ENCODE peak calls at places on chromosomes 3 and 15, in four cellular contexts. H, O, P and I are unnamed samples.

GRCh38 chr15:79635897-79636596 is 203.9 kb downstream of the MINAR1 start:
- DNase-seq in H (no peak), O (no peak), P (no peak), I (no peak)

GRCh38 chr3:120364101-120364500 is 14.9 kb upstream of the LRRC58 start:
- DNase-seq in P (no peak), O (no peak), H (no peak), I (no peak)

GRCh38 chr3:121490161-121490560 is 55.6 kb downstream of the POLQ start:
- DNase-seq in O (no peak), H (no peak), P (no peak), I (no peak)

GRCh38 chr15:95875141-95875643 is 455.3 kb upstream of the NR2F2 start:
- DNase-seq in P (no peak), H (peak), O (no peak), I (no peak)

GRCh38 chr3:133209871-133210550 is 171.8 kb downstream of the TMEM108 start:
- DNase-seq in P (no peak), H (peak), O (no peak), I (no peak)

GRCh38 chr15:75230016-75230343 is 28.2 kb upstream of the GOLGA6C start:
- DNase-seq in O (no peak), P (no peak), H (no peak), I (no peak)

GRCh38 chr15:98740295-98740694 is 92.0 kb downstream of the IGF1R start:
- DNase-seq in P (no peak), O (no peak), H (no peak), I (no peak)

GRCh38 chr3:98513136-98513535 is 9.6 kb downstream of the CLDND1 start:
- DNase-seq in H (peak), P (no peak), O (no peak), I (no peak)

DNA sequence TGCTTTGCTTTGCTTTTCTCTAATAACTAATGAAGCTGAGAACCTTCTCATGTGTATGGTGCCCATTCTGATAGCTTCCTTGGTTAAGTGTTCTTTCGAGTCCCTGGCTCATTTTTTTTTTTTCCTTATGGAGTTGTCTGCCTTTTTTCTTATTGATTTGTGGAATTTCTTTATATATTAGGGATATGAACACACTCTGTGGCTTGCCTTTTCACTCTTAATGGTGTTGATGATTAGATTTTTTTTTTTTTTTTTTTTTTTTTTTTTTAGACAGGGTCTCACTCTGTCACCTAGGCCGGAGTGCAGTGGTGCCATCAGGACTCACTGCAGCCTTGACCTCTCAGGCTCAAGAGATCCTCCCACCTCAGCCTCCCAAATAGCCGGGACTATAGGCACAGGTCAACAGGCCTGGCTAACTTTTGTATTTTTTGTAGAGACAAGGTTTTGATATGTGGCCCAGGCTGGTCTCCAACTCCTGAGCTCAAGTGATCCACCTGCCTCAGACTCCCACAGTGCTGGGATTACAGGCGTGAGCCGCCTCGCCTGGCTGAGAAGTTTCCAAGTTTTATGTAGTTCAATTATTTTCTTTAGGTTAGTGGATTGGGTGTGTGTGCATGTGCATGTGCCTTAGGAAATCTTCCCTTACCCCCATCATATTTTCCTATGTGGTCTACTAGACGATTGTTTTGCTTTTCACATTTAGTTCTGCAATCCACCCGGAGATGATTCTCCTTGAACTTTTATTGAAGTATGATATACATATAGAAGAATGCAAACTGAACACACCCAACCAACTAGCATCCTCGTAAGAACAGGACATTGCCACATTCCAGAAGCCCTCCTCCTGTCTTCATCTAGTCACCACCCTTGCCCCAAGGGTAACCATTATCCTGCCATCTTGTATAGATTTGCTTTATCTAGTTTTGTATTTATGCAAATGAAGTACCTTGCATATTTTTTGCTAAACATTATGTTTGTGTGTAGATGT is 1.7 kb upstream of the SNRPA1 start:
- DNase-seq in O (no peak), H (peak), P (no peak), I (no peak)
- TF ChIP-seq CTCF in O (no peak), H (no peak), P (no peak), I (no peak)

GRCh38 chr15:94580186-94580585 is 348.8 kb downstream of the MCTP2 start:
- DNase-seq in H (no peak), P (no peak), O (no peak), I (no peak)

GRCh38 chr15:94586099-94586498 is 354.7 kb downstream of the MCTP2 start:
- DNase-seq in P (no peak), H (no peak), O (no peak), I (no peak)

GRCh38 chr15:94579261-94579660 is 347.9 kb downstream of the MCTP2 start:
- DNase-seq in P (no peak), H (no peak), O (no peak), I (no peak)

GRCh38 chr15:94584833-94585244 is 353.5 kb downstream of the MCTP2 start:
- DNase-seq in O (peak), P (no peak), H (no peak), I (peak)

DNA sequence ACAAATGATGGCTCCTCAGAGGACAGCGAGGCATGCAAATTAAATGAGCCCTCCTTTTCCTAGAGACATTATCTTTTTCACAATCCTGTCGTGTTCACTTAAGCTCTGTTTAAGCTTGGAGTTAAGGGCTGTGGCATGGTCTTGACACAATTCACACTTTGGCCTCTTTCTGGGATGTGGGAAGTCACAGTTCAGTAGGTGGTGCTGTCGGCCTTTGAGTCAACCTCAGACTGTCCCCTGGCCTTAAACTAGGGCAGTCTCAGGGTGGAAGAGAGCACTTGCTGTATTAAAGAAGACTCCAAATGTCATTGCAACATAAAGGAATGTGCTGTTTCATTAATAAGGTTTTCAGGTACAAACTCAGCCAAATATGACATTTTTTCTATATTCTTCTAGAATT is 351.0 kb downstream of the MCTP2 start:
- DNase-seq in P (no peak), H (peak), O (no peak), I (peak)
- TF ChIP-seq CTCF in P (no peak), H (no peak), O (peak), I (peak)

GRCh38 chr3:52083556-52084087 is 27.3 kb upstream of the DUSP7 start:
- DNase-seq in O (no peak), H (no peak), P (no peak), I (no peak)

GRCh38 chr3:52086461-52086860 is 30.1 kb upstream of the DUSP7 start:
- DNase-seq in O (no peak), H (no peak), P (no peak), I (no peak)

GRCh38 chr3:52085883-52086282 is 29.5 kb upstream of the DUSP7 start:
- DNase-seq in H (no peak), P (no peak), O (no peak), I (no peak)

GRCh38 chr3:52084216-52084945 is 28.0 kb upstream of the DUSP7 start:
- DNase-seq in P (no peak), O (no peak), H (no peak), I (no peak)

DNA sequence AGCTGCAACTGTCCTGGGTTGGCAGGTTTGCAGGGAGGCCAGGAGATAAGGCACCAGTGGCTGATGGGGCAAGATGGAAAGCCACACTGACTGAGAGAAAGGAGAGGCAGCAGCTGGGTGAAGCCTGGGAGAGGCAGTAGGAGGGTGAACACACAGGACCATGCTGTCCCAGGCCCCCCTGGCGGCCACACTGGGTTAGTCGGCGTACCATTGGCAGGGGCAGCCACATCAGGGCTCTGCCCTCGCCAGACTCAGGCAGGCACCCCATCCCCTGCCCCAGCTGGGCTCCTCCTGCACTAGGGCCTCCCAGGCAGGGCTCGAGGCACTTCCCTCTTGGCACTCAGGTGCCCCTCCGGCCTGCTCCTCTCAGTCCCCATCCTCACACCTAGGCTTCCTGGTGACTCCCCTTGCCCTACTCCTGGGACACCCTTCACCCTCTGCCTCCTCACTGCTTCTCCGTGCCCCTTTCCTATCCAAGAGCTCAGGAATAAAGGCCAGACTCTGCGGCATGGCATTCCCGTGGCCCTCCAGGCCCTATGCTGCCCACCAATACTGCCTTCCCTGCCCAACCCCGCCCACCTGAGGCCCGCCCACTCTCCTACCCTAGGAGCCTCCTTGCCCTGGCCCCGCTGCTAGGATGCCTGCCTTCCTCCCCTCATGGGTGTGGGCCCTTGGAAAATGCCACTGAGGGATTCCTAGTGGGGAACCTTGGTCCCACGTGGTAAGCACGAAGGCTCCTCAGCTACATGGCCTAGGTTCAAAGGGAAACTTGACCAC is 28.8 kb upstream of the DUSP7 start:
- DNase-seq in O (no peak), H (no peak), P (no peak), I (no peak)
- TF ChIP-seq CTCF in O (no peak), H (no peak), P (no peak), I (no peak)

DNA sequence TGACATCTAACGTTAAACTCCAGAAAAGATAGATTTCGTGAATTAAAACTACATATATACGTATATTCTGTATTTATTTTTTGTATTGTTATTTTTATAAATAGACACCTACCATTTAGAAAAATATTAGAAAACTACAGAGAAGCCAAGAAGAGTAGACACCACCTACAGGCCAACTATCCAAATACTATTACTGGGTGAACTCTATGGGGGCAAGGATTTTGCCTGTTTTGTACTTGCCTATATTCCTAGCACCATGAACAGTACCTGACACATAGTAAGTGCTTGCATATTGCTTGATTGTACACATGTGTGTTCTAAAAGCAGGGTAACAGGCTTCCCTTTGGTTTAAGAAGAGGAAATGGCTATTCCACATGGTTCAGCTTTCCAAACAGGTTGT is 24.4 kb upstream of the CLEC3B start:
- DNase-seq in O (no peak), P (no peak), H (no peak), I (no peak)
- TF ChIP-seq CTCF in O (no peak), P (no peak), H (no peak), I (no peak)

DNA sequence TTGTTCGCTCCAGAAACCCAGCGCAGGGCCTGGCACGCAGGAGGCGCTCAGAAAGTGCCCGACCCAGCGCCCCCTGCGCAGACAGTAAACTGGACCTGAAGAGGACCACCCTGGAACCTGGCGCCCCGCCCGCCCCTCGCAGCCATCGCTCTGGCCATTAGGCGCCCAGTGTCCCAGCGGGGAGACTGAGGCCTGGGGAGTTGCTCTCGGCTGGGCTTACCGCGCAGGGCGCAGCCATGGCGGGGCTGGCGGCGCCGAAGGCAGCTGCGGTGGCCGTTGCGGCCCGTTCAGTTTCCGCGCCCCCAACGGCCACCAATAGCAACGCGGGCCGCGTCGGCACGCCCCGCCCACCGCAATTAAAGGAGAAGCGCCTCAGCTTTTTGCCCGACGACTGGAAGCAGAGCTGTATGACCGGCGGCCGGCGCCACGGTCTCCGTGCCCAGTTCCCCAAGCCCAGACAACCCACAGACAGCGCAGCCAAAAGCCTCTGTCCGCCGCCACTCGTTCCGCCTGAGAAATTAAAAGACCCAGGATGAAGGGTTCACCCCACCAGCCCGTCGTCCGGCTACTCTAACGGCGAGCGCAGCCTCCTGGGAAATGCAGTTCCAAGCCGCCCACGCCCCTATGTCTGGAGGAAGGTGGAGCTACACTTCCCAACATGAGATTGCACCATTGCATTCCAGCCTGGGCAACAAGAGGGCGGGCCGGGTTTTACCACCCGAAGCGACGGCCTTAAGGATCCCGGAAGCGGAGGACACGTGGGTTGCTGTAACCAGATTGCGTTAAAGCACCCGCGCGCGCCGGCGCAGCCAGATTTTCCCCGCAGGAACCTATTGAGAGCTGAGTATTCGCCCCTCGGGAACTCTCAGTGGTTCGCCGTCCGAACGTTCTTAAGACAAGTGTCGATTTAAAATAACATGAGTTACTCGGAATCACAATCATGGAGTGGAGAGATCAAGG is at the start of gene POC1A:
- DNase-seq in O (peak), P (peak), H (peak), I (peak)
- TF ChIP-seq CTCF in O (peak), P (no peak), H (no peak), I (no peak)

GRCh38 chr15:34160735-34161134 is 49.2 kb downstream of the KATNBL1 start:
- DNase-seq in P (no peak), H (no peak), O (no peak), I (no peak)
- TF ChIP-seq CTCF in P (no peak), H (no peak), O (no peak), I (no peak)

GRCh38 chr3:196050597-196050996 is 31.3 kb downstream of the TFRC start:
- DNase-seq in H (no peak), P (no peak), O (no peak), I (no peak)
- TF ChIP-seq CTCF in H (no peak), P (no peak), O (no peak), I (no peak)

GRCh38 chr3:48770187-48770502 is 53.1 kb upstream of the IP6K2 start:
- DNase-seq in O (no peak), P (no peak), H (no peak), I (no peak)

DNA sequence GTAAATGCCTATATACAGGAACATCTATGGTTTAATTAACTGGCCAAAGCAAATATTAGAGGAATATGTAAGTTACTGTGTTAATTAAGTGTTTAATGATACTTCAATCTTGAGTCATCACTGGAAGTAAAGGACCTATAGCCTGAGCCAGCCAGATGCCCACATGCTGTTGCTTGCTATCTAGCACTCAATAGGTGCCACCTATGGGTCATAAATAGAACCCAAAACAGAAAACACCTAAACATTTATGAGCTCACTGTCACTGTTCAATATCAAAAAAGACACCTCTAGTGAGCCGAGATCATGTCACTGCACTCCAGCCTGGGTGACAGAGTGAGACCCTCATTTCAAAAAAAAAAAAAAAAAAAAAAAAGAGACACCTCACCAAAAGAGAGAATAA is 48.4 kb upstream of the IP6K2 start:
- DNase-seq in P (no peak), O (no peak), H (no peak), I (no peak)
- TF ChIP-seq CTCF in P (peak), O (no peak), H (no peak), I (no peak)

DNA sequence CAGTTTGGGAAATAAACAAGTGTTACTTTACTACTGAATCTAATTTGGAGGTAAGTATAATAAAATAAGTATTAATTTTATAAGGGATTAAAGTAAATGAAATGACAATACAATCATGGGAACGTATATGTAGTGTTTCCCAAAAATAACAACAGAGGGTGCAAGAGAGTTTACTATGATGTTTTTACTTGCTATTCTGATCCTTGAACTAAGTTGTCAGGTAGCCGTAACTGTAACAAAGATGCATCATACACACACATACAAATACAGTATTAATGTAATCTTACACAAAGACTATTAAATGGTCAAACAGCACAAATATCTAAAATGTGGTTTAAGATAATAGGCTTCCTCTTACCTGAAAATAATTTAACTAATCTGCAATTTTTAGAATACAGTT is 311.4 kb downstream of the TBC1D5 start:
- DNase-seq in H (peak), P (no peak), O (no peak), I (peak)
- TF ChIP-seq CTCF in H (peak), P (peak), O (peak), I (peak)

GRCh38 chr3:39272191-39272590 is 7.6 kb downstream of the CX3CR1 start:
- DNase-seq in P (no peak), H (no peak), O (no peak), I (no peak)

GRCh38 chr3:39275963-39276593 is 3.8 kb downstream of the CX3CR1 start:
- DNase-seq in O (no peak), H (no peak), P (no peak), I (no peak)

GRCh38 chr3:39271363-39271762 is 8.5 kb downstream of the CX3CR1 start:
- DNase-seq in H (no peak), P (no peak), O (no peak), I (no peak)

GRCh38 chr3:39275052-39275451 is 4.8 kb downstream of the CX3CR1 start:
- DNase-seq in O (no peak), P (no peak), H (peak), I (no peak)

DNA sequence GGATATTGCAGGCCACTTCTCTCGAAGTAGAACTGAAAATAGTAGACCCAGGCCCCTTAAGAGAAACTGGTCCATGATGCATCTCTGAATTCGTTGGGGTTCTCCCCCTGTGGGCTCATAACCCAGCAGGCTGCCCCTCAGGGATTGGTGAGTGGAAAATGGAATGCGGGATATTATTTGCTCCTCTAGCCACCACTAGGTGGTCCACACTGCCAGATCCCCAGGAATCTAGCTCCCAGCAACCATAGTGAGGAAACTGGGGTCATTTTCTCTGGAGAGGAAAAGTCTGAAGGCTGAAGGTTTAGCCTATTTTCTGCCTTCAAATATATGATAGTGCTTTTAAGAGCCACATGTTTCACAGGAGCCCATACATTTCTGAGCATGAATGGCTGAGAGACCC is 6.7 kb downstream of the CX3CR1 start:
- DNase-seq in O (no peak), H (no peak), P (no peak), I (no peak)
- TF ChIP-seq CTCF in O (no peak), H (peak), P (no peak), I (no peak)